ENCODE peak calls at places on chromosomes 13 and 19, in nine cellular contexts. V is heart right ventricle; I is CD8-positive, alpha-beta memory T cell; D is aorta; U is neuronal stem cell; R is GM23248; H is neural progenitor cell; Z is left ventricle myocardium inferior; E is IMR-90. F is an unnamed sample. For H3K4me1, the result is how much of the 10 kb centered on the place peaks cover.

GRCh38 chr13:97142452-97142851 is 79.7 kb upstream of the MBNL2 start:
- DNase-seq in V (peak), I (no peak), D (no peak), U (no peak), R (peak), H (no peak), Z (peak), E (no peak), F (no peak)

GRCh38 chr19:13918726-13919411 is 12.9 kb downstream of the CC2D1A start:
- DNase-seq in V (no peak), I (no peak), D (no peak), U (no peak), R (no peak), H (no peak), Z (no peak), E (no peak), F (no peak)

GRCh38 chr13:105202384-105202783 is 1333.1 kb downstream of the EFNB2 start:
- DNase-seq in V (no peak), I (no peak), D (no peak), U (peak), R (no peak), H (peak), Z (no peak), E (peak), F (peak)

GRCh38 chr13:37168922-37169321 is 63.5 kb upstream of the CSNK1A1L start:
- DNase-seq in V (no peak), I (no peak), D (no peak), U (no peak), R (no peak), H (no peak), Z (no peak), E (no peak), F (no peak)

GRCh38 chr13:84433024-84433423 is 550.8 kb upstream of the SLITRK1 start:
- DNase-seq in V (no peak), I (no peak), D (no peak), U (no peak), R (peak), H (no peak), Z (no peak), E (peak), F (no peak)

GRCh38 chr13:109743706-109744453 is 42.5 kb downstream of the IRS2 start:
- DNase-seq in V (no peak), I (no peak), D (no peak), U (no peak), R (peak), H (no peak), Z (no peak), E (peak), F (peak)

GRCh38 chr13:43878897-43879322 is 630 bp downstream of the CCDC122 start:
- DNase-seq in V (peak), I (peak), D (peak), U (no peak), R (peak), H (peak), Z (peak), E (peak), F (peak)

GRCh38 chr19:5313307-5313706 is 27.3 kb downstream of the PTPRS start:
- DNase-seq in V (no peak), I (no peak), D (no peak), U (no peak), R (no peak), H (no peak), Z (no peak), E (no peak), F (no peak)

GRCh38 chr13:112852392-112852791 is 116.6 kb upstream of the MCF2L start:
- DNase-seq in V (no peak), I (no peak), D (peak), U (no peak), R (no peak), H (no peak), Z (no peak), E (no peak), F (no peak)

GRCh38 chr13:100533588-100534041 is 55.0 kb downstream of the GGACT start:
- DNase-seq in V (no peak), I (no peak), D (no peak), U (no peak), R (no peak), H (no peak), Z (no peak), E (no peak), F (no peak)

GRCh38 chr13:109778102-109778542 is 8.3 kb downstream of the IRS2 start:
- DNase-seq in V (no peak), I (no peak), D (no peak), U (no peak), R (peak), H (peak), Z (no peak), E (peak), F (peak)

GRCh38 chr19:5805465-5806132 is 732 bp downstream of the NRTN start:
- DNase-seq in V (peak), I (peak), D (peak), U (peak), R (peak), H (peak), Z (peak), E (peak), F (peak)

GRCh38 chr13:108227651-108228272 is 9.6 kb downstream of the ABHD13 start:
- DNase-seq in V (no peak), I (peak), D (no peak), U (no peak), R (peak), H (peak), Z (no peak), E (peak), F (peak)

GRCh38 chr13:20715340-20715732 is 11.8 kb downstream of the IL17D start:
- DNase-seq in V (no peak), I (no peak), D (no peak), U (no peak), R (peak), H (no peak), Z (no peak), E (no peak), F (no peak)

GRCh38 chr19:18669883-18670282 is 13.6 kb upstream of the CRTC1 start:
- DNase-seq in V (no peak), I (no peak), D (no peak), U (no peak), R (no peak), H (no peak), Z (no peak), E (no peak), F (no peak)

GRCh38 chr13:38348890-38349289 is 761 bp upstream of the UFM1 start:
- DNase-seq in V (no peak), I (no peak), D (no peak), U (peak), R (peak), H (no peak), Z (no peak), E (peak), F (peak)

GRCh38 chr19:31656507-31656906 is 307.3 kb upstream of the TSHZ3 start:
- DNase-seq in V (no peak), I (no peak), D (no peak), U (no peak), R (no peak), H (no peak), Z (no peak), E (no peak), F (no peak)

GRCh38 chr19:55082023-55082851 is 6.6 kb downstream of the EPS8L1 start:
- DNase-seq in V (no peak), I (peak), D (no peak), U (no peak), R (peak), H (peak), Z (no peak), E (peak), F (peak)

GRCh38 chr13:34654682-34655081 is 287.4 kb upstream of the NBEA start:
- DNase-seq in V (no peak), I (no peak), D (no peak), U (no peak), R (peak), H (peak), Z (no peak), E (no peak), F (no peak)

GRCh38 chr19:55070755-55071502 is 4.7 kb upstream of the EPS8L1 start:
- DNase-seq in V (no peak), I (no peak), D (peak), U (no peak), R (peak), H (no peak), Z (no peak), E (peak), F (peak)

GRCh38 chr13:79678100-79678499 is 197.1 kb downstream of the NDFIP2 start:
- DNase-seq in V (no peak), I (no peak), D (no peak), U (no peak), R (peak), H (no peak), Z (no peak), E (peak), F (peak)

GRCh38 chr19:50906217-50906616 is 5.0 kb downstream of the KLK4 start:
- DNase-seq in V (no peak), I (no peak), D (no peak), U (peak), R (peak), H (peak), Z (no peak), E (no peak), F (peak)

GRCh38 chr19:18118420-18119242 is 21.1 kb downstream of the MAST3 start:
- DNase-seq in V (no peak), I (no peak), D (no peak), U (no peak), R (peak), H (no peak), Z (no peak), E (peak), F (no peak)

GRCh38 chr19:39403331-39404312 is 3.0 kb upstream of the ZFP36 start:
- DNase-seq in V (peak), I (peak), D (peak), U (peak), R (peak), H (peak), Z (peak), E (peak), F (peak)

GRCh38 chr19:46714523-46715106 is 2.3 kb downstream of the PRKD2 start:
- DNase-seq in V (no peak), I (peak), D (peak), U (no peak), R (peak), H (no peak), Z (no peak), E (no peak), F (no peak)

GRCh38 chr13:31334994-31335549 is 135.3 kb downstream of the B3GLCT start:
- DNase-seq in V (no peak), I (no peak), D (no peak), U (no peak), R (no peak), H (no peak), Z (no peak), E (no peak), F (peak)

GRCh38 chr13:85864963-85865530 is 65.8 kb upstream of the SLITRK6 start:
- DNase-seq in V (no peak), I (no peak), D (no peak), U (peak), R (peak), H (peak), Z (no peak), E (peak), F (peak)

GRCh38 chr19:11479470-11480080 is 1.3 kb downstream of the ELAVL3 start:
- DNase-seq in V (peak), I (no peak), D (peak), U (peak), R (peak), H (peak), Z (peak), E (no peak), F (no peak)

GRCh38 chr13:77028202-77028601 is 1.2 kb upstream of the FBXL3 start:
- DNase-seq in V (no peak), I (no peak), D (peak), U (no peak), R (peak), H (no peak), Z (no peak), E (no peak), F (no peak)

GRCh38 chr13:110690516-110690915 is 15.4 kb downstream of the CARS2 start:
- DNase-seq in V (no peak), I (no peak), D (no peak), U (no peak), R (no peak), H (no peak), Z (no peak), E (no peak), F (no peak)

GRCh38 chr13:97329331-97329730 is 104.6 kb upstream of the RAP2A start:
- DNase-seq in V (no peak), I (no peak), D (no peak), U (no peak), R (peak), H (no peak), Z (no peak), E (peak), F (no peak)

GRCh38 chr19:41784337-41785239 is 11.8 kb upstream of the CEACAM3 start:
- DNase-seq in V (no peak), I (no peak), D (no peak), U (no peak), R (no peak), H (no peak), Z (no peak), E (no peak), F (no peak)

GRCh38 chr13:75913925-75914324 is 277.8 kb downstream of the LMO7 start:
- DNase-seq in V (no peak), I (no peak), D (no peak), U (no peak), R (no peak), H (no peak), Z (no peak), E (no peak), F (no peak)

GRCh38 chr13:56735537-56735942 is 405.2 kb upstream of the PRR20A start:
- DNase-seq in V (no peak), I (no peak), D (no peak), U (no peak), R (no peak), H (peak), Z (no peak), E (no peak), F (no peak)

GRCh38 chr13:50406831-50407230 is 391.6 kb downstream of the KCNRG start:
- DNase-seq in V (no peak), I (no peak), D (no peak), U (no peak), R (no peak), H (peak), Z (no peak), E (no peak), F (no peak)

GRCh38 chr13:25630327-25630726 is 258.6 kb downstream of the ATP8A2 start:
- DNase-seq in V (no peak), I (no peak), D (no peak), U (no peak), R (no peak), H (peak), Z (no peak), E (no peak), F (no peak)

GRCh38 chr13:76667551-76667950 is 218.7 kb downstream of the KCTD12 start:
- DNase-seq in V (no peak), I (no peak), D (no peak), U (no peak), R (peak), H (no peak), Z (no peak), E (peak), F (peak)

GRCh38 chr19:21835429-21835809 is 563 bp downstream of the ZNF43 start:
- DNase-seq in V (no peak), I (no peak), D (no peak), U (no peak), R (no peak), H (no peak), Z (no peak), E (no peak), F (no peak)

GRCh38 chr19:42250666-42251531 is 4.0 kb downstream of the ERF start:
- DNase-seq in V (peak), I (no peak), D (no peak), U (no peak), R (peak), H (no peak), Z (peak), E (peak), F (no peak)

GRCh38 chr19:44776402-44777096 is 1.1 kb upstream of the CBLC start:
- DNase-seq in V (no peak), I (no peak), D (no peak), U (no peak), R (no peak), H (no peak), Z (no peak), E (no peak), F (peak)

GRCh38 chr19:44774614-44775013 is 3.1 kb upstream of the CBLC start:
- DNase-seq in V (no peak), I (no peak), D (no peak), U (no peak), R (peak), H (no peak), Z (no peak), E (no peak), F (peak)

GRCh38 chr19:44777715-44778347 is at the start of gene CBLC:
- DNase-seq in V (no peak), I (no peak), D (no peak), U (no peak), R (peak), H (peak), Z (no peak), E (no peak), F (peak)

GRCh38 chr19:44772969-44773368 is 4.7 kb upstream of the CBLC start:
- DNase-seq in V (no peak), I (no peak), D (no peak), U (no peak), R (no peak), H (no peak), Z (no peak), E (peak), F (no peak)

GRCh38 chr19:44775676-44776240 is 1.9 kb upstream of the CBLC start:
- DNase-seq in V (no peak), I (no peak), D (no peak), U (no peak), R (no peak), H (no peak), Z (no peak), E (no peak), F (no peak)
- H3K4me1 ChIP-seq in V (under half), I (under half), D (under half), U (under half), R (under half), H (under half), Z (under half), E (under half), F (under half)

GRCh38 chr19:16876904-16877361 is 11.9 kb upstream of the F2RL3 start:
- DNase-seq in V (no peak), I (no peak), D (no peak), U (no peak), R (no peak), H (no peak), Z (no peak), E (no peak), F (peak)
- H3K4me1 ChIP-seq in V (under half), I (under half), D (under half), U (under half), R (under half), H (under half), Z (under half), E (under half), F (under half)

GRCh38 chr19:19774354-19775033 is 41.6 kb upstream of the ZNF14 start:
- DNase-seq in V (no peak), I (no peak), D (no peak), U (no peak), R (no peak), H (no peak), Z (no peak), E (no peak), F (no peak)

GRCh38 chr19:19778666-19779065 is 42.9 kb downstream of the ZNF506 start:
- DNase-seq in V (no peak), I (no peak), D (no peak), U (no peak), R (no peak), H (no peak), Z (no peak), E (no peak), F (no peak)

GRCh38 chr19:19775891-19776205 is 42.9 kb upstream of the ZNF14 start:
- DNase-seq in V (no peak), I (no peak), D (no peak), U (no peak), R (no peak), H (no peak), Z (no peak), E (no peak), F (no peak)

GRCh38 chr19:19776206-19777008 is 43.5 kb upstream of the ZNF14 start:
- DNase-seq in V (peak), I (peak), D (peak), U (peak), R (peak), H (peak), Z (peak), E (peak), F (peak)

GRCh38 chr19:19777692-19778091 is 43.9 kb downstream of the ZNF506 start:
- DNase-seq in V (no peak), I (no peak), D (no peak), U (no peak), R (no peak), H (no peak), Z (no peak), E (no peak), F (no peak)
- H3K4me1 ChIP-seq in V (under half), I (under half), D (under half), U (under half), R (under half), H (under half), Z (under half), E (under half), F (under half)

DNA sequence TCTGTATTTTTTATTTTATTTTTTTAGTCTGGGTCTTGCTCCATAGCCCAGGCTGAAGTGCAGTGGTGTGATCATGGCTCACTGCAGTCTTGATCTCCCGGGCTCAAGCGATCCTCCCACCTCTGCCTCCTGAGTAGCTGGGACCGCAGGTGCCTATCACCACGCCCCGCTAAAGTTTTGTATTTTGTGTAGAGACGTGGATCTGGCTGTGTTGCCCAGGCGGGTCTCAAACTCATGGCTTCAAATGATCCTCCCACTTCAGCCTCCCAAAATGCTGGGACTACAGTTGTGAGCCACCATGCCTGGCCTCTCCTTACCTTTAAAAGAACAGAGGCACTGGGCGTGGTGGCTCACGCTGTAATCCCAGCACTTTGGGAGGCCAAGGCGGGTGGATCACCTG is 4.2 kb upstream of the MAG start:
- DNase-seq in V (no peak), I (no peak), D (no peak), U (no peak), R (no peak), H (no peak), Z (no peak), E (no peak), F (no peak)
- H3K4me1 ChIP-seq in V (under half), I (under half), D (under half), U (under half), R (under half), H (under half), Z (under half), E (under half), F (under half)

GRCh38 chr19:3058009-3058820 is 4.1 kb downstream of the TLE5 start:
- DNase-seq in V (no peak), I (no peak), D (peak), U (no peak), R (no peak), H (no peak), Z (no peak), E (no peak), F (no peak)
- H3K4me1 ChIP-seq in V (half or more), I (half or more), D (under half), U (under half), R (under half), H (under half), Z (half or more), E (under half), F (under half)

GRCh38 chr13:40969169-40969901 is 49.8 kb downstream of the ELF1 start:
- DNase-seq in V (no peak), I (no peak), D (no peak), U (no peak), R (no peak), H (no peak), Z (no peak), E (no peak), F (no peak)
- H3K4me1 ChIP-seq in V (under half), I (half or more), D (under half), U (under half), R (under half), H (under half), Z (half or more), E (under half), F (under half)